ENCODE peak calls at places on chromosomes 16 and 17, in four cellular contexts. One of them, this sample, is unnamed.

GRCh38 chr16:83826146-83826913 is 18.6 kb downstream of the HSBP1 start:
- DNase-seq in HepG2: peak; percentile 52
- DNase-seq in GM12878: no peak
- DNase-seq in A549: peak; percentile 72
- DNase-seq in this sample: peak; percentile 86

GRCh38 chr17:57425903-57426574 is 169.7 kb downstream of the MSI2 start:
- DNase-seq in GM12878: no peak
- DNase-seq in A549: no peak
- DNase-seq in HepG2: no peak
- DNase-seq in this sample: no peak

GRCh38 chr17:34169501-34169900 is 85.6 kb upstream of the CCL2 start:
- DNase-seq in HepG2: no peak
- DNase-seq in GM12878: no peak
- DNase-seq in A549: no peak
- DNase-seq in this sample: no peak

GRCh38 chr17:57604771-57605733 is 140.0 kb downstream of the CCDC182 start:
- DNase-seq in HepG2: no peak
- DNase-seq in A549: no peak
- DNase-seq in GM12878: peak; percentile 62
- DNase-seq in this sample: peak; percentile 89

GRCh38 chr17:77318491-77319210 is 177.9 kb downstream of the SEC14L1 start:
- DNase-seq in A549: peak; percentile 54
- DNase-seq in GM12878: no peak
- DNase-seq in HepG2: no peak
- DNase-seq in this sample: peak; percentile 24

GRCh38 chr16:81265658-81266451 is 27.4 kb downstream of the BCO1 start:
- DNase-seq in A549: no peak
- DNase-seq in HepG2: no peak
- DNase-seq in GM12878: no peak
- DNase-seq in this sample: no peak

GRCh38 chr16:65934443-65934842 is 432.0 kb upstream of the CDH5 start:
- DNase-seq in GM12878: no peak
- DNase-seq in A549: no peak
- DNase-seq in HepG2: no peak
- DNase-seq in this sample: no peak

GRCh38 chr17:15447928-15448579 is 19.4 kb downstream of the CDRT4 start:
- DNase-seq in A549: no peak
- DNase-seq in HepG2: no peak
- DNase-seq in GM12878: no peak
- DNase-seq in this sample: no peak

GRCh38 chr17:80760501-80760900 is 215.9 kb downstream of the RPTOR start:
- DNase-seq in A549: no peak
- DNase-seq in GM12878: peak; percentile 40
- DNase-seq in HepG2: no peak
- DNase-seq in this sample: no peak

GRCh38 chr16:56482667-56483236 is 31.4 kb downstream of the OGFOD1 start:
- DNase-seq in GM12878: no peak
- DNase-seq in HepG2: no peak
- DNase-seq in A549: no peak
- DNase-seq in this sample: no peak

DNA sequence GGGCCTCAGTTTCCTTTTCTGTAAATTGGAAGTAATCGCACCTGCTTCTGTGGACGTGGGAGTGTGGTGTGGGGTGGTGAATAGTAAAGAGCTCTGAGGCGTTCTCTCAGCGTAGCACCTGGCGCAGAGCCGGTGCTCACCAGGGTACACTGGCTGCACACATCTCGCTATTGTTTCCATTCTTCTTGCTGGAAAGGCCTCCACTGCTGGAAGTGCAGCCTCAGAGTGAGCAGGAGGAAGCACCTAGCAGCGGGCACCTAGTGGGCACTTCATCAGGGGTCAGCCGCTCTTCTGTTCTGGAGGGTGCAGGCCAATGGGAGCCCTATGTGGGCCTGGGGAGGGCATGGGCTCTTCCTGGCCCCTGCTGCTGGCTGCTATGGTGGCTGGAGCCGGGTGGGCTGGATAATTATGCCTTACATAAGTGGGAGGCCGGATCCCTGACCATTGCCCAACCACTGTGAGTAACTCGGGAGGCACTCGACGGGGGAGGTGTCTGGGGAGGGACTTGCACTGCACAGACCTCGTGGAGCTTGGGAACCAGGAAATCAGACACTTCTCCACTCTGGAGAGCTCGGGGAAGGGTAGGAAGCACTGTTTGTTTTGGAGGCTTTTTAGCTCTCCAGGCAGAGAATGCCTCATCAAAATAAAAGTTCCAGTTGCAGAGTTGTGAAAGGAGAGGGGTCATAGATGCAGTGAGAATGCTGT is 1.7 kb downstream of the MAP2K3 start:
- DNase-seq in GM12878: no peak
- DNase-seq in HepG2: peak; percentile 96
- DNase-seq in A549: peak; percentile 97
- DNase-seq in this sample: peak; percentile 50
- TF ChIP-seq RAD21 in GM12878: no peak
- TF ChIP-seq RAD21 in HepG2: no peak
- TF ChIP-seq RAD21 in A549: no peak
- TF ChIP-seq RAD21 in this sample: no peak

GRCh38 chr16:50525716-50526115 is 22.5 kb upstream of the NKD1 start:
- DNase-seq in GM12878: no peak
- DNase-seq in A549: no peak
- DNase-seq in HepG2: no peak
- DNase-seq in this sample: no peak
- TF ChIP-seq PBX3 in GM12878: no peak
- TF ChIP-seq PBX3 in A549: no peak
- TF ChIP-seq PBX3 in HepG2: no peak
- TF ChIP-seq PBX3 in this sample: no peak

DNA sequence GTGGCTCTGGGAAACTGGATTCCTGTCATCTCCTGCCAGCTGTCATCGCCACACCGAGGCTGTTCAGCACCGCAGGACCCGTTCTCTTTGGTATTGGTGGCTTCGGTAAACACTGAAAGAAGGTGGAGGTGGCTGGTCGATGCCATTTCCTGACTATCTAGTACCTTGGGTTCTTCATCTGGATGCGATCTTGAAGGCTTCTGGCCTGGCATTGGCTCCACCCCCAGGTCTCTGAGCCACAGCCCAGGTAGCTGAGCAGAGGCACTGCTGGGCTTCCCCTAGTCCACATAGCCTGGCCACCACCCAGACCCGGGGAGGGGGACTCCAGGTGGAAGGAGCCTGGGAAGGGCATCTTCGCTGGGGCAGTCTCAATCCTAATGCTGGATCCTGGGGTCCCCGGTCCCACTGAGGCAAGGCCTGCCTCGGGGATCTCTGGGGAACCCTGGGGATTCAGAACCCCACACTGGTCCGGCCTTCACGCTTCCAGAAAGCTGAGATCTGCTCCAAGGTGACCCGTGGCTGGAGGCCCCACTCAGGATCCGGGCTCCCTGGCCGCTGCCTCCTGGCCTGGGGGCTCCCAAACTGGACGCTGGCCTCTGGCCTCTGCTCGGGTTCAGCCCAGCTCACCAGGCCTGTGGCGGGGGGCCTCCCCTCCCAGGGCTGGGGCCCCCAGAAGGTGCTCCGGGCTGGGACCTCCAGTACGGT is 1.8 kb downstream of the C16orf54 start:
- DNase-seq in GM12878: no peak
- DNase-seq in HepG2: no peak
- DNase-seq in A549: no peak
- DNase-seq in this sample: no peak
- TF ChIP-seq RAD21 in GM12878: no peak
- TF ChIP-seq RAD21 in HepG2: no peak
- TF ChIP-seq RAD21 in A549: no peak
- TF ChIP-seq RAD21 in this sample: no peak

DNA sequence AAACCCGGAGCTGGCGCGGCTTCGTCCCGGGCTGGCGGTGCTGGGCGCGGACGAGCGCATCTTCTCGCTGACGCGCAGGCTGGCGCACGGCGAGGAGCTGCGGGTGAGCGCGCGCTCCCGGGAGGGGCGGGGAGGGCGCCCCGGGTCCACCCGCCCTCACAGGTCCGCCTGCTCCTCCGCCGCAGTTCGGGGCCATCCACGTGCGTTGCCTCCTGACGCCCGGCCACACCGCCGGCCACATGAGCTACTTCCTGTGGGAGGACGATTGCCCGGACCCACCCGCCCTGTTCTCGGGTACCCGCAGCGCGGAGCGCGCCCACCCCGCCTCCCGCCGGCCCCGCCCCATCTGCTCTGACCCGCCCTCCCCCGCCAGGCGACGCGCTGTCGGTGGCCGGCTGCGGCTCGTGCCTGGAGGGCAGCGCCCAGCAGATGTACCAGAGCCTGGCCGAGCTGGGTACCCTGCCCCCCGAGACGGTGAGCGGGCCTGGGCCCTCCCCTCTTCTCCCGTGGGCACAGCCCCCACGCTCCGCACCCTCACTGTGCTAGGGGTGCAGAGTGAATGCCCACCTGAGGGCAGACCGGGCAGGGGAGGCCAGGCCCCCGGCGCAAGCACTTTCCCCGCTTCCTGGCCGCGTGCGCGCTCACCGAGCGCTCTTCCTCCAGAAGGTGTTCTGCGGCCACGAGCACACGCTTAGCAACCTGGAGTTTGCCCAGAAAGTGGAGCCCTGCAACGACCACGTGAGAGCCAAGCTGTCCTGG is 1.4 kb downstream of the HAGHL start:
- DNase-seq in GM12878: no peak
- DNase-seq in HepG2: no peak
- DNase-seq in A549: peak; percentile 88
- DNase-seq in this sample: peak; percentile 96
- TF ChIP-seq PBX3 in GM12878: no peak
- TF ChIP-seq PBX3 in HepG2: no peak
- TF ChIP-seq PBX3 in A549: no peak
- TF ChIP-seq PBX3 in this sample: peak; percentile 9

GRCh38 chr17:61124562-61124961 is 275.1 kb upstream of the TBX2 start:
- DNase-seq in HepG2: no peak
- DNase-seq in A549: no peak
- DNase-seq in GM12878: no peak
- DNase-seq in this sample: no peak

GRCh38 chr17:61129232-61129631 is 270.4 kb upstream of the TBX2 start:
- DNase-seq in GM12878: no peak
- DNase-seq in HepG2: no peak
- DNase-seq in A549: no peak
- DNase-seq in this sample: no peak

GRCh38 chr17:61128671-61129115 is 270.9 kb upstream of the TBX2 start:
- DNase-seq in GM12878: no peak
- DNase-seq in HepG2: no peak
- DNase-seq in A549: no peak
- DNase-seq in this sample: no peak

GRCh38 chr17:61127960-61128359 is 271.7 kb upstream of the TBX2 start:
- DNase-seq in A549: no peak
- DNase-seq in HepG2: no peak
- DNase-seq in GM12878: no peak
- DNase-seq in this sample: no peak

GRCh38 chr17:61126476-61127240 is 273.0 kb upstream of the TBX2 start:
- DNase-seq in A549: no peak
- DNase-seq in GM12878: no peak
- DNase-seq in HepG2: no peak
- DNase-seq in this sample: no peak
- TF ChIP-seq RAD21 in A549: no peak
- TF ChIP-seq RAD21 in GM12878: no peak
- TF ChIP-seq RAD21 in HepG2: no peak
- TF ChIP-seq RAD21 in this sample: no peak

GRCh38 chr16:78791011-78791410 is 691.6 kb downstream of the WWOX start:
- DNase-seq in GM12878: no peak
- DNase-seq in A549: no peak
- DNase-seq in HepG2: no peak
- DNase-seq in this sample: no peak
- TF ChIP-seq PBX3 in GM12878: no peak
- TF ChIP-seq PBX3 in A549: no peak
- TF ChIP-seq PBX3 in HepG2: no peak
- TF ChIP-seq PBX3 in this sample: no peak

DNA sequence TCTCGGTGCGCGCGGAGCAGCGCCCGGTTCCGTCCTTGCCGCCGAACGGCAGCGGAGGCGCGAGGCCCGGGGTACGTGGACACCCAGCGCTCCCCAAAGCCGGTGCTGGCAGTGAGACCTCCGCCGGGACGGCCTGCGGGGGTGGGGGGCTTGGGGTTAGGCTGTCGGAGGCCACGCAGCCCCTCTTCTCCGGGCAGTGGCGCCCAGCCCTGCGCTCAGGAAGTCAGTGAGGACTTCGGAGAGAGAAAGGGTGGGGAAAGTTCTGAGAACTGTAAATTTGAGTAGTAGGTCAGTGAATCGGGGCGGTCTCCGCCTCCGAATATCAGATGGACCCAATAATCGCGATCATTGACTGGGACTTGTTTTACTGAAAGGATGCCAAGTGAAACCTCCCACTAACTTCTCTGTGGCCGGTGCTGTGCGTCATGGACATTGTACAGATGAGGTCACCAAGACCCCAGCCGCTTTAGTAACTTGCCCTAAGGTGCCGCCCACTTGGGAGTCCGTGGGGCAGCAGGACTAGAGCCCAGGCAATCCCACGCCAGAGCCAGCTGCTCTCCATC is 468 bp downstream of the IL4R start:
- DNase-seq in HepG2: peak; percentile 63
- DNase-seq in GM12878: no peak
- DNase-seq in A549: peak; percentile 68
- DNase-seq in this sample: peak; percentile 39
- TF ChIP-seq RAD21 in HepG2: peak; percentile 8
- TF ChIP-seq RAD21 in GM12878: no peak
- TF ChIP-seq RAD21 in A549: no peak
- TF ChIP-seq RAD21 in this sample: no peak

GRCh38 chr17:75099881-75100595 is 9.7 kb upstream of the ARMC7 start:
- DNase-seq in GM12878: no peak
- DNase-seq in HepG2: no peak
- DNase-seq in A549: no peak
- DNase-seq in this sample: no peak
- TF ChIP-seq PBX3 in GM12878: no peak
- TF ChIP-seq PBX3 in HepG2: no peak
- TF ChIP-seq PBX3 in A549: no peak
- TF ChIP-seq PBX3 in this sample: no peak

GRCh38 chr16:27374794-27375499 is 27.0 kb upstream of the IL21R start:
- DNase-seq in A549: peak; percentile 87
- DNase-seq in HepG2: peak; percentile 92
- DNase-seq in GM12878: peak; percentile 90
- DNase-seq in this sample: peak; percentile 76
- TF ChIP-seq RAD21 in A549: peak; percentile 16
- TF ChIP-seq RAD21 in HepG2: peak; percentile 72
- TF ChIP-seq RAD21 in GM12878: peak; percentile 37
- TF ChIP-seq RAD21 in this sample: peak; percentile 49

This sample was measured in SK-N-SH.